ENCODE peak calls at places on chromosomes 1 and 21, in five cellular contexts. N is hepatocyte, J is dorsolateral prefrontal cortex, O is Panc1, A is prostate gland. Z is an unnamed sample.

GRCh38 chr1:169572184-169572583 is 14.1 kb downstream of the F5 start:
- DNase-seq in N (peak; percentile 65), J (no peak), O (no peak), A (peak; percentile 11), Z (no peak)

GRCh38 chr1:217770895-217771294 is 139.8 kb downstream of the SPATA17 start:
- DNase-seq in N (no peak), J (no peak), O (no peak), A (no peak), Z (no peak)

GRCh38 chr1:20483098-20483832 is 2.7 kb downstream of the CAMK2N1 start:
- DNase-seq in N (no peak), J (no peak), O (no peak), A (no peak), Z (no peak)

GRCh38 chr1:182595641-182596240 is 6.7 kb upstream of the RNASEL start:
- DNase-seq in N (peak; percentile 80), J (peak; percentile 70), O (peak; percentile 41), A (peak; percentile 40), Z (peak; percentile 77)

GRCh38 chr1:99207216-99207615 is 57.1 kb upstream of the PLPPR4 start:
- DNase-seq in N (no peak), J (no peak), O (no peak), A (no peak), Z (no peak)

GRCh38 chr1:206700445-206701036 is 15.8 kb downstream of the MAPKAPK2 start:
- DNase-seq in N (no peak), J (no peak), O (no peak), A (no peak), Z (no peak)

GRCh38 chr1:163211667-163212066 is 9.0 kb upstream of the RGS5 start:
- DNase-seq in N (no peak), J (no peak), O (no peak), A (no peak), Z (no peak)

GRCh38 chr1:154689063-154689462 is 81.1 kb upstream of the ADAR start:
- DNase-seq in N (no peak), J (no peak), O (no peak), A (no peak), Z (no peak)

GRCh38 chr1:86150553-86151055 is 6.0 kb downstream of the COL24A1 start:
- DNase-seq in N (no peak), J (no peak), O (no peak), A (no peak), Z (no peak)

GRCh38 chr1:169630006-169630405 is at the start of gene SELP:
- DNase-seq in N (no peak), J (no peak), O (no peak), A (no peak), Z (no peak)

GRCh38 chr21:37145635-37146111 is 72.6 kb downstream of the TTC3 start:
- DNase-seq in N (no peak), J (no peak), O (no peak), A (no peak), Z (no peak)

DNA sequence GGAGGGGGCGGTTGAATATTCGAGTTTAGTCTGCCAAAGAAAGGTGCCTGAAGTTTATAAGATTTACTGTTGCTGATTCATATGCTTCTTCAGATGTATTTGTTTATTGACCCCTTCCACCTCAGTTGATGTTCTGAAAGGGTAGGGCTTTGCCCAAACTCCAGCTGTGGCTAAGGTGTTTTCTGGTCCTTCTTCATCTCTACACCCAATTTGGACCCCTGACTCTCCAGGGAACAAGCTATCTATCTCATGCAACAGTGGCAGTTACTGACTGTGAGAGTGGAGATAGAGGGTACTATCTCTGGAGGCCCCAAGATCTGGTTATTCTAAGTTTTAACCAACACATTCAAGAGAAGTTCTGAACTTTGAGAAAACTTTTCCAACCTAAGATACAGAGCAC is 12.6 kb upstream of the ALG14 start:
- DNase-seq in N (no peak), J (no peak), O (no peak), A (no peak), Z (no peak)
- H3K27ac ChIP-seq in N (no peak overlapping the region), J (no peak overlapping the region), O (no peak overlapping the region), A (no peak overlapping the region), Z (peak overlapping the region; percentile 51)

GRCh38 chr1:2914702-2915101 is 106.6 kb upstream of the ACTRT2 start:
- DNase-seq in N (no peak), J (peak; percentile 48), O (no peak), A (no peak), Z (no peak)
- TF ChIP-seq CTCF in N (no peak), J (no peak), O (no peak), A (no peak), Z (no peak)

DNA sequence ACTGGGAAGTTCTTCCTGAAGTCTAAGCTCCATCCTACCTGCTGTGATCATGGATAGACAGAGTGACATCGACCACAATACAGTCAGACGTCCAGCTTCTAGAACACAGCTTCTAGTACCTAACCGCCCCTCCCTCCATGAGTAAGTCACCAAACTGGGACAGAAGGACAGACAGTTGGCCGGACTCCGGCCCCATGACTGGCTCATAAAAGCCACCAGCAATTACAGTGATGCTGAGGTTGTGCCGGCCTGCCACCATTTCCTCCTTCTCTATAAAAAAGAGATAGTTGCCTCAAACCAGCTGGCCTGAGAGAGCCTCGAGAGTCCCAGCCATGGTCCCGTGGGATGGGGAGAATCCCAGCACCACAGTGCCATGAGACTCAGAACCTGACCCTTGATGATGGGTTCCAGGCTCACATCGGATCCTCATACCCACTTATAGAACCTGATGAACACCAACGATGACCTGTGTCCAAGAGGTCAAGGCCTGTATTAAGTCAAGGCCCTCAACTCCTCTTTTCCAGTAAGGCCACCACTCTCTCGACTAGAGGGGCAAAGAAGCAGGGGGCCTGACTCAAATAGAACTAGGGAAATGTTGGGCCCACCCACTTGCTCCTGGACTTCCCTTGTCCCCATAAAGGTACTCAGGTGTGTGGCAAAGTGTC is 3.4 kb downstream of the MEF2D start:
- DNase-seq in N (no peak), J (no peak), O (no peak), A (no peak), Z (no peak)
- H3K27ac ChIP-seq in N (no peak overlapping the region), J (peak overlapping the region; percentile 100), O (peak overlapping the region; percentile 21), A (peak overlapping the region; percentile 100), Z (peak overlapping the region; percentile 99)

GRCh38 chr1:64913361-64914015 is 52.9 kb downstream of the JAK1 start:
- DNase-seq in N (no peak), J (no peak), O (no peak), A (no peak), Z (no peak)

GRCh38 chr1:64915381-64916274 is 50.7 kb downstream of the JAK1 start:
- DNase-seq in N (peak; percentile 80), J (no peak), O (no peak), A (no peak), Z (no peak)

GRCh38 chr1:64920936-64921589 is 45.3 kb downstream of the JAK1 start:
- DNase-seq in N (no peak), J (no peak), O (no peak), A (no peak), Z (no peak)

GRCh38 chr1:64917907-64918306 is 48.4 kb downstream of the JAK1 start:
- DNase-seq in N (no peak), J (no peak), O (no peak), A (no peak), Z (no peak)

GRCh38 chr1:64917328-64917861 is 49.0 kb downstream of the JAK1 start:
- DNase-seq in N (peak; percentile 35), J (no peak), O (peak; percentile 92), A (no peak), Z (peak; percentile 42)
- TF ChIP-seq CTCF in N (no peak), J (no peak), O (no peak), A (no peak), Z (no peak)

GRCh38 chr1:229229721-229230135 is 41.2 kb upstream of the RAB4A start:
- DNase-seq in N (peak; percentile 27), J (peak; percentile 80), O (no peak), A (peak; percentile 85), Z (peak; percentile 65)

GRCh38 chr1:229230136-229230892 is 40.6 kb upstream of the RAB4A start:
- DNase-seq in N (no peak), J (no peak), O (no peak), A (no peak), Z (no peak)

GRCh38 chr1:229227298-229227919 is 43.5 kb upstream of the RAB4A start:
- DNase-seq in N (peak; percentile 93), J (peak; percentile 93), O (peak; percentile 35), A (peak; percentile 82), Z (peak; percentile 84)

GRCh38 chr1:229229137-229229720 is 41.7 kb upstream of the RAB4A start:
- DNase-seq in N (peak; percentile 52), J (no peak), O (no peak), A (peak; percentile 60), Z (no peak)

GRCh38 chr1:229228522-229228921 is 42.4 kb upstream of the RAB4A start:
- DNase-seq in N (no peak), J (no peak), O (no peak), A (no peak), Z (no peak)
- H3K27ac ChIP-seq in N (peak overlapping the region; percentile 87), J (peak overlapping the region; percentile 98), O (no peak overlapping the region), A (peak overlapping the region; percentile 89), Z (no peak overlapping the region)

DNA sequence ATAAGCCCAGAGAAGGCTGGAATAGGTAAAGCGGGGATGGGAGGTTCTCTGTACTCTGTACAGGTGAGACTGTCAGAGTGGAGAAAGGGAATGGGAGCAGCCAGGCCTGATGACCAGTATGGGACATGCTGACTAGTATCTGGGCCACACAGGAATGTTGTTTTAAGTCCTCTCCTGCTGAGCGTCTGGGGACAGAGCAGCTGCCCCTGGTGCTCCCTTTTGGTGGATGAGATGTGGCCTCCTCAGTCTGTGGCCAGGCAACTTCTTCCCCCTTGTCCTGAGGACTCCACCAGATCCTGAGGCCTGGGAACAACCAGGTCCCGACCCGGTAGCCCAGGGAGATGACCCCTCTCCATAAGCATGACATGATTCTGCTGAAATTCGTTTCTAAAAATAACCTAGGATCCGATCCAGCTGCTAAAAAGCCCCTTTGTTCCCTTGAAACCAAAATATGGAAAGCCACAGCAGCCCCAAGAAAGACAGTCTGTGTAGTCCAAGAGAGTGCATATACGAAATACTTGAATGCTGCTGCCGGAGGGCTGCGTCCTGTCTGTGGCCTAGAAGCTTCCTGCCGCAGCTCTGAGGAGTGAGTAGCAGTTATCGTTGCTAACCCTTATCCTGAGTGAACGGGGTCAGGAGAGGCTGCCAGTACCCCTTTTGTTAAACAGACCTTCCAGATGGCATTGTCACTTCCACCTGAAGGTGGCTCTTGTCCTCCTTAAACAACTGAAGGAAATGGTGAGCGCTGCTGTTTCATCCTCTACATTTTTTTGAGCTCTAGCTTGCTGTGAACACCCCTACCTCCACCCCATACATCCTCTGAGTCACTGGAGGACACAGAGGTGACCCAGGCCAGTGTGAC is 47.1 kb downstream of the ATP2B4 start:
- DNase-seq in N (peak; percentile 71), J (no peak), O (peak; percentile 91), A (no peak), Z (peak; percentile 51)
- TF ChIP-seq CTCF in N (peak; percentile 14), J (no peak), O (no peak), A (no peak), Z (no peak)

DNA sequence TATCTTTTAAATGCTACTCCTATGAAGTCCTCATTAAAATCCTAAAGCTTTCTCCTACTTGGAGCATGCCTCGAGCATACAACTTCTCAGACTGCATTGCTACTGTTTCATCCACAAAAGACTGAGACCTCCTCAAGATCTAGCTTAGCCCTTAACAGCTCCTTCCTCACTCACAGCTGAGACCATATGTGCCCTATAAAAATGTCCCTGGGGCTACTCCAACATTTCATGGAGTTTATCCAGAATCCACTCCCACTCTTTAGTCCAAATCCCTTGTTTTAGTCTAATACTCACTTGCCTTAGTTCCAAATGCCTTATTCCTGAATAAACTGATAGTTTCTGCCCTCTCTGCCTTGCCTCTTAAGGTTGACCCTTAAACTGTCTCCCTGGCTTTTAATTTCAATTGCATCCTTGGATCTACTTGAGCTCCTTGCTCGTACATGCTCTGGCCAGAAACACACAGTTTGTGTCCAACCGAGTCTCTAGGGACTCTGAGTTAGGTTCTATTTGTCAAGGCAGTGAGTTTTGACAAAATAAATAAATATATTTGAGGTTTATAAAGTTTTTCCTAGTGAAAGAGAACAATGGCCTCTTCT is 47.3 kb upstream of the LYPLAL1 start:
- DNase-seq in N (peak; percentile 9), J (no peak), O (no peak), A (peak; percentile 10), Z (no peak)
- H3K27ac ChIP-seq in N (peak overlapping the region; percentile 24), J (no peak overlapping the region), O (no peak overlapping the region), A (peak overlapping the region; percentile 22), Z (no peak overlapping the region)